ENCODE peak calls at places on chromosomes 7 and 10, in four cellular contexts. One of them, this sample, is unnamed.
A peak's percentile ranks its signal among the peaks of the same experiment; 100 is the strongest.

GRCh38 chr10:132392811-132393694 is 3.9 kb upstream of the PWWP2B start:
- DNase-seq in H1: no peak
- DNase-seq in A549: no peak
- DNase-seq in K562: no peak
- DNase-seq in this sample: no peak

GRCh38 chr10:58706836-58707235 is 194.2 kb downstream of the BICC1 start:
- DNase-seq in K562: no peak
- DNase-seq in A549: no peak
- DNase-seq in H1: no peak
- DNase-seq in this sample: no peak

GRCh38 chr10:101690461-101690860 is 4.5 kb downstream of the FBXW4 start:
- DNase-seq in A549: no peak
- DNase-seq in H1: no peak
- DNase-seq in K562: no peak
- DNase-seq in this sample: no peak

GRCh38 chr7:149624006-149624405 is 126.4 kb upstream of the ZNF746 start:
- DNase-seq in H1: no peak
- DNase-seq in K562: peak; percentile 67
- DNase-seq in A549: no peak
- DNase-seq in this sample: peak; percentile 26

GRCh38 chr7:39130304-39130703 is 152.6 kb downstream of the POU6F2 start:
- DNase-seq in H1: no peak
- DNase-seq in A549: no peak
- DNase-seq in K562: no peak
- DNase-seq in this sample: no peak

GRCh38 chr7:149830997-149831729 is 7.0 kb upstream of the ZNF862 start:
- DNase-seq in A549: no peak
- DNase-seq in K562: no peak
- DNase-seq in H1: no peak
- DNase-seq in this sample: no peak

GRCh38 chr7:48132792-48133191 is 38.5 kb upstream of the ABCA13 start:
- DNase-seq in A549: no peak
- DNase-seq in K562: no peak
- DNase-seq in H1: no peak
- DNase-seq in this sample: no peak

GRCh38 chr7:108630002-108630401 is 60.3 kb downstream of the DNAJB9 start:
- DNase-seq in A549: no peak
- DNase-seq in H1: no peak
- DNase-seq in K562: no peak
- DNase-seq in this sample: no peak

GRCh38 chr10:131736321-131736980 is 164.4 kb upstream of the PPP2R2D start:
- DNase-seq in A549: no peak
- DNase-seq in H1: no peak
- DNase-seq in K562: no peak
- DNase-seq in this sample: no peak

GRCh38 chr7:41298343-41298875 is 404.5 kb downstream of the INHBA start:
- DNase-seq in H1: no peak
- DNase-seq in K562: no peak
- DNase-seq in A549: no peak
- DNase-seq in this sample: no peak

GRCh38 chr10:133400624-133401424 is 6.9 kb downstream of the MTG1 start:
- DNase-seq in K562: no peak
- DNase-seq in A549: no peak
- DNase-seq in H1: no peak
- DNase-seq in this sample: no peak

GRCh38 chr10:62562101-62562500 is 187.9 kb downstream of the ZNF365 start:
- DNase-seq in H1: no peak
- DNase-seq in K562: no peak
- DNase-seq in A549: no peak
- DNase-seq in this sample: no peak

GRCh38 chr7:141558544-141559183 is 7.5 kb downstream of the AGK start:
- DNase-seq in A549: no peak
- DNase-seq in H1: no peak
- DNase-seq in K562: no peak
- DNase-seq in this sample: no peak

GRCh38 chr10:22931948-22932347 is 4.1 kb downstream of the ARMC3 start:
- DNase-seq in A549: no peak
- DNase-seq in K562: no peak
- DNase-seq in H1: no peak
- DNase-seq in this sample: no peak

GRCh38 chr10:74932648-74933047 is 106.2 kb downstream of the KAT6B start:
- DNase-seq in K562: no peak
- DNase-seq in A549: no peak
- DNase-seq in H1: no peak
- DNase-seq in this sample: no peak

GRCh38 chr10:126843299-126843934 is 61.8 kb upstream of the DOCK1 start:
- DNase-seq in A549: no peak
- DNase-seq in K562: no peak
- DNase-seq in H1: no peak
- DNase-seq in this sample: no peak

GRCh38 chr7:130831817-130832481 is 97.9 kb upstream of the KLF14 start:
- DNase-seq in A549: peak; percentile 31
- DNase-seq in K562: peak; percentile 64
- DNase-seq in H1: no peak
- DNase-seq in this sample: peak; percentile 32

GRCh38 chr10:2077231-2077630 is 339.9 kb upstream of the ADARB2 start:
- DNase-seq in K562: no peak
- DNase-seq in A549: no peak
- DNase-seq in H1: no peak
- DNase-seq in this sample: no peak

GRCh38 chr7:45643630-45644029 is 69.5 kb downstream of the ADCY1 start:
- DNase-seq in A549: no peak
- DNase-seq in K562: no peak
- DNase-seq in H1: no peak
- DNase-seq in this sample: no peak

GRCh38 chr7:54336800-54337199 is 205.4 kb upstream of the VSTM2A start:
- DNase-seq in H1: no peak
- DNase-seq in A549: no peak
- DNase-seq in K562: no peak
- DNase-seq in this sample: no peak

DNA sequence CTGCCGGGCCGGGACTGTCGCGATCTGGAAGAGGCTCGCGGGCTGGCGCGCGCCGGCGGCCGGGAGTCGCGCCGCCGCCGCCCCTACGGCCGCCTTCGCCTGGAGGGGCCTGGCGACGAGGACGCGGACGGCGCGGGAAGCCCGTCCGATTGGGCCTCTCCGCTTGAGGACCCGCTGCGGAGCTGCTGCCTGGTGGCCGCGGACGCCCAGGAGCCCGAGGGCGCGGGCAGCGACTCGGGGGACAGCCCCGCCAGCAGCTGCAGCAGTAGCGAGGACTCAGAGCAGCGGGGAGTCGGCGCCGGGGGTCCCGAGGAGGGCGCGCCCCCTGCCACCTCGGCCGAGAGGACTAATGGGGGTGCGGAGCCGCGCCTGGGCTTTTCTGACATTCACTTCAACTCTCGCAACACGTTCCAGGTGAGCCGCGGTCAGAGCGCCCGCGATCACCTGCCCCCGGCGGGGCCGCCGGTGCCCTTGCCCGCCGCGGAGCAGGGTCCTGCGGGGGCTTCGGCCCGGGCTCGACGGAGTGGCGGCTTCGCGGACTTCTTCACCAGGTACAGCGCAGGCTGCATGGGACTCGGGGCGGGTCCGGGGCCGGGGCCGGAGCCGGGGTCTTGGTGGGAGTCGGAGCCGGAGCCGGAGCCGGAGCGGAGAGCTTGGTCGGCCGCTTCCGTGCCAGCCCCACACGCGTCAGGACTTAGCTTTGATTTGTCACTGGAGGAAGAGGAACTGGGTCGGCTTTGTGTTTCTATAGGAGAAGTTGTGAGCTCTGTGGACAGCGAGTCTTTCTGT is 887 bp downstream of the TBC1D12 start:
- DNase-seq in H1: peak; percentile 75
- DNase-seq in K562: peak; percentile 46
- DNase-seq in A549: peak; percentile 49
- DNase-seq in this sample: peak; percentile 76
- TF ChIP-seq PHF8 in H1: no peak
- TF ChIP-seq PHF8 in K562: no peak
- TF ChIP-seq PHF8 in A549: no peak
- TF ChIP-seq PHF8 in this sample: no peak

GRCh38 chr7:12146813-12147212 is 64.3 kb upstream of the TMEM106B start:
- DNase-seq in A549: no peak
- DNase-seq in K562: no peak
- DNase-seq in H1: no peak
- DNase-seq in this sample: no peak
- TF ChIP-seq PHF8 in A549: no peak
- TF ChIP-seq PHF8 in K562: no peak
- TF ChIP-seq PHF8 in H1: no peak
- TF ChIP-seq PHF8 in this sample: no peak

GRCh38 chr10:8726087-8726486 is 671.6 kb downstream of the GATA3 start:
- DNase-seq in K562: no peak
- DNase-seq in H1: no peak
- DNase-seq in A549: no peak
- DNase-seq in this sample: no peak

GRCh38 chr10:8725343-8725742 is 670.9 kb downstream of the GATA3 start:
- DNase-seq in A549: no peak
- DNase-seq in K562: no peak
- DNase-seq in H1: no peak
- DNase-seq in this sample: no peak

GRCh38 chr10:8719971-8720370 is 665.5 kb downstream of the GATA3 start:
- DNase-seq in A549: no peak
- DNase-seq in K562: no peak
- DNase-seq in H1: no peak
- DNase-seq in this sample: no peak

GRCh38 chr10:8722835-8723234 is 668.3 kb downstream of the GATA3 start:
- DNase-seq in A549: no peak
- DNase-seq in H1: no peak
- DNase-seq in K562: no peak
- DNase-seq in this sample: no peak

DNA sequence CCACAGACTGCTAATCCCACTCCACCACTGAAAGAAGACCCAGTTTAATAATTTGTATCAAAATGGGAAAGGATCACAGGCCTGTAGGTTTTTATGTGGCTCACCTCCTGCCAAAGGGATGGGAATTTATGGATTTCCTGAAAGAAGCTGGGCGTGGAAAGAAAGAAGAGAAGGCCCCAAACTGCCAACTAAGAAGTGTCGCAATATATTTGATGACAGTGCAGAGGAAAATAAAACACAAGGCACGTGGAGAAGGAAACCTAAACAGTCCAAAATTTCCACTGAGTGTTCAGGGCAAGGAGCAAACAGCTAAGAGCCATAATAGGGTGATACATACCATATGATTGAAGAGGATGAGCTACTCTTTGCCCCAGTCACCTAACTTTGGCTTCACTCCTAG is 667.2 kb downstream of the GATA3 start:
- DNase-seq in A549: no peak
- DNase-seq in H1: no peak
- DNase-seq in K562: no peak
- DNase-seq in this sample: no peak
- TF ChIP-seq PHF8 in A549: no peak
- TF ChIP-seq PHF8 in H1: no peak
- TF ChIP-seq PHF8 in K562: no peak
- TF ChIP-seq PHF8 in this sample: no peak

DNA sequence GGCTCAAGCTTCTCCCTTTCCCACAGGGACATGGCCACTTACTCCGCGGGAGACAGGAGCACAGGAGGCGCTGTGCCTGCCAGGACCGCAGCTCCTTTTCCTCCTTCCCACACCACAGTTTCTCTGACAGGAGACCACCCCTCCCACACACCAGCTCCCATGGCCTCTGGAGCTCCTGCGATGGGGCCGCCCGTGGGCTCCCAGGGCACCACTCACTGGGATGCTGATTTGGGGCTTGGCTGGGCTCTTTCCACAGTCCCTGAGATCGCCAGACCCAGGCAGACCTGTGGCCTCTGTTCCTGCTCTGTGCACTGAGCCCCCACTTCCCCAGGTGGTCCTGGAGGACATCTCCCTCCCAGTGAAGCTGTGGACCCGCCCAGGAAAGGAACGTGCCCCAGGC is 226.9 kb upstream of the SHH start:
- DNase-seq in H1: no peak
- DNase-seq in K562: no peak
- DNase-seq in A549: no peak
- DNase-seq in this sample: no peak
- TF ChIP-seq PHF8 in H1: no peak
- TF ChIP-seq PHF8 in K562: no peak
- TF ChIP-seq PHF8 in A549: no peak
- TF ChIP-seq PHF8 in this sample: no peak

GRCh38 chr10:16653223-16653622 is 131.5 kb upstream of the C1QL3 start:
- DNase-seq in A549: no peak
- DNase-seq in K562: no peak
- DNase-seq in H1: no peak
- DNase-seq in this sample: no peak

GRCh38 chr10:16652154-16652553 is 130.5 kb upstream of the C1QL3 start:
- DNase-seq in A549: no peak
- DNase-seq in H1: no peak
- DNase-seq in K562: no peak
- DNase-seq in this sample: no peak

DNA sequence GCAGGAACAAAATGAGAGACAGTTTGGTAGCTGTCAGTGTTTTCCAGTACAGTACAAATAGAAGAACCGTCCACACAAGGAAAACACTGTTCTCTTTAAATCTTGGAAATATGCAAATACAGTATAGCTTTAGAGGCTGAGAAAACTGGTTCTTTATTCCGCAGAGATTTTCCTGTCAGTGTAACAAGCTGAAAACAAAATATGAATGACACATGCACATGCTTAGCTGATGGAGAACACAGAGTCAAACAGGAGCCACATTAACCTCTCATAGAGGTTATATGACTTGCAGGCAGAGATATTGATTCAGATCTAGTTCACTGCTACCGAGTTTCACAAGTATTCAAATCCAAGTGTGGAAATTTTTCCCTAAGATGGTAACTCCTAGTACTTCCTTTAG is 135.2 kb upstream of the C1QL3 start:
- DNase-seq in A549: no peak
- DNase-seq in K562: no peak
- DNase-seq in H1: no peak
- DNase-seq in this sample: no peak
- TF ChIP-seq PHF8 in A549: no peak
- TF ChIP-seq PHF8 in K562: no peak
- TF ChIP-seq PHF8 in H1: no peak
- TF ChIP-seq PHF8 in this sample: no peak

DNA sequence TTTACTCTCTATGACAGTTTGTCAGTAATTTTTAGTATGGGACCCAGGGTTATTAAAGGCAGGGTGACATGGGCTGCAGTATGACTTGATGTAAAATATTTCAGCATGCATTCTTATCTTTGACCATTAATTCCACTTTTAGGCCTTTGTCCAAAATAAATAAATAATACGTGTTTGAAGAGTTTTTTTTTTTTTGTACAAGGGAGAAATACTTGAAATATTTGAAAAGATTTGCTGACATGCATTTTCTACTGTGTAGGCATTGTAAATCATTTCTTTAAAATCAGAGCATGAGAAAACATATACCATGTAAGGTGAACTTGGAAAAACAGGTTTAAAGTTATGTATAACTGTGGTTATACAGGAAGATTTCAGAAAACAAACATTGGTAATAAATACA is 23.5 kb downstream of the NRG3 start:
- DNase-seq in A549: no peak
- DNase-seq in H1: no peak
- DNase-seq in K562: no peak
- DNase-seq in this sample: no peak
- TF ChIP-seq PHF8 in A549: no peak
- TF ChIP-seq PHF8 in H1: no peak
- TF ChIP-seq PHF8 in K562: no peak
- TF ChIP-seq PHF8 in this sample: no peak